ENCODE peak calls at places on chromosome 13, in six cellular contexts. T, N, X, V, B and O are unnamed samples.

GRCh38 chr13:42119875-42120274 is 71.4 kb downstream of the DGKH start:
- DNase-seq in T (no peak), N (no peak), X (no peak), V (no peak), B (no peak), O (no peak)

GRCh38 chr13:44439615-44440014 is 66.0 kb downstream of the SERP2 start:
- DNase-seq in T (no peak), N (no peak), X (no peak), V (no peak), B (no peak), O (no peak)

GRCh38 chr13:49220035-49220855 is at the start of gene MLNR:
- DNase-seq in T (peak; percentile 45), N (peak; percentile 37), X (no peak), V (no peak), B (no peak), O (peak; percentile 64)

GRCh38 chr13:60591348-60591747 is 194.3 kb downstream of the TDRD3 start:
- DNase-seq in T (no peak), N (no peak), X (no peak), V (no peak), B (no peak), O (no peak)

GRCh38 chr13:44626176-44626575 is 50.0 kb upstream of the TSC22D1 start:
- DNase-seq in T (no peak), N (no peak), X (no peak), V (no peak), B (no peak), O (no peak)

GRCh38 chr13:47220453-47221150 is 323.7 kb upstream of the HTR2A start:
- DNase-seq in T (no peak), N (no peak), X (no peak), V (no peak), B (no peak), O (no peak)

GRCh38 chr13:30257433-30258099 is 49.8 kb downstream of the KATNAL1 start:
- DNase-seq in T (no peak), N (no peak), X (peak; percentile 2), V (no peak), B (no peak), O (peak; percentile 23)

GRCh38 chr13:112931028-112931934 is 37.7 kb upstream of the MCF2L start:
- DNase-seq in T (no peak), N (no peak), X (no peak), V (no peak), B (no peak), O (peak; percentile 50)

GRCh38 chr13:20566424-20566916 is 487 bp upstream of the IFT88 start:
- DNase-seq in T (peak; percentile 1), N (no peak), X (no peak), V (peak; percentile 13), B (no peak), O (no peak)

GRCh38 chr13:99218969-99219368 is 18.3 kb downstream of the UBAC2 start:
- DNase-seq in T (peak; percentile 76), N (no peak), X (no peak), V (no peak), B (no peak), O (no peak)

GRCh38 chr13:108667205-108667604 is 37.8 kb downstream of the MYO16 start:
- DNase-seq in T (no peak), N (no peak), X (no peak), V (no peak), B (no peak), O (no peak)

GRCh38 chr13:30114586-30115256 is 192.6 kb downstream of the KATNAL1 start:
- DNase-seq in T (peak; percentile 94), N (peak; percentile 96), X (peak; percentile 91), V (peak; percentile 25), B (no peak), O (peak; percentile 96)

GRCh38 chr13:32264407-32264806 is 50.8 kb downstream of the ZAR1L start:
- DNase-seq in T (no peak), N (no peak), X (no peak), V (no peak), B (no peak), O (no peak)

GRCh38 chr13:100664171-100664900 is 10.3 kb downstream of the TMTC4 start:
- DNase-seq in T (no peak), N (no peak), X (no peak), V (no peak), B (no peak), O (no peak)

GRCh38 chr13:113552079-113552478 is 32.5 kb upstream of the TFDP1 start:
- DNase-seq in T (no peak), N (no peak), X (no peak), V (no peak), B (peak; percentile 58), O (no peak)

GRCh38 chr13:109333893-109334651 is 452.3 kb downstream of the IRS2 start:
- DNase-seq in T (no peak), N (no peak), X (no peak), V (no peak), B (no peak), O (no peak)

GRCh38 chr13:38990693-38991092 is at the start of gene STOML3:
- DNase-seq in T (no peak), N (no peak), X (no peak), V (no peak), B (no peak), O (no peak)

GRCh38 chr13:82791035-82791434 is 1091.2 kb downstream of the SLITRK1 start:
- DNase-seq in T (no peak), N (no peak), X (no peak), V (no peak), B (no peak), O (no peak)

GRCh38 chr13:114259374-114259773 is 22.0 kb upstream of the UPF3A start:
- DNase-seq in T (no peak), N (no peak), X (no peak), V (no peak), B (no peak), O (no peak)

GRCh38 chr13:28805193-28805819 is 14.8 kb upstream of the MTUS2 start:
- DNase-seq in T (no peak), N (peak; percentile 52), X (no peak), V (no peak), B (no peak), O (peak; percentile 83)

GRCh38 chr13:74036373-74036772 is 97.8 kb downstream of the KLF12 start:
- DNase-seq in T (no peak), N (no peak), X (no peak), V (no peak), B (no peak), O (peak; percentile 43)

GRCh38 chr13:66208589-66208988 is 1021.5 kb downstream of the PCDH9 start:
- DNase-seq in T (no peak), N (no peak), X (no peak), V (no peak), B (no peak), O (no peak)

GRCh38 chr13:90443268-90443667 is 904.2 kb upstream of the MIR17HG start:
- DNase-seq in T (no peak), N (no peak), X (no peak), V (no peak), B (no peak), O (no peak)

GRCh38 chr13:69389899-69390298 is 717.7 kb upstream of the ATXN8OS start:
- DNase-seq in T (no peak), N (no peak), X (no peak), V (peak; percentile 23), B (no peak), O (no peak)

GRCh38 chr13:114151031-114151430 is 18.6 kb upstream of the RASA3 start:
- DNase-seq in T (peak; percentile 39), N (no peak), X (no peak), V (no peak), B (no peak), O (no peak)

GRCh38 chr13:23671902-23672301 is 101.7 kb downstream of the TNFRSF19 start:
- DNase-seq in T (no peak), N (no peak), X (no peak), V (no peak), B (no peak), O (no peak)